ENCODE peak calls at places on chromosomes 4 and X, in nine cellular contexts. L is psoas muscle; B is activated B cell treated with CpG ODN at 0.5 μM for 24 hours; C is NCI-H1092; P is GM23248; A is RWPE2; Z is NCI-H1930; G is skeletal muscle cell; N is activated naive CD8-positive, alpha-beta T cell treated with anti-CD3 and anti-CD28 coated beads, Interleukin-2, amount 50 U/mL, for 24 hours. T is an unnamed sample.

GRCh38 chr4:85431156-85431555 is 43.8 kb upstream of the ARHGAP24 start:
- DNase-seq in L (no peak), Z (no peak), B (no peak), N (no peak), C (no peak), G (no peak), P (no peak), A (no peak), T (no peak)

GRCh38 chr4:111847256-111848108 is 297.8 kb upstream of the FAM241A start:
- DNase-seq in L (no peak), G (no peak), N (no peak), B (no peak), A (no peak), C (no peak), Z (no peak), P (peak), T (no peak)

GRCh38 chrX:105608745-105609144 is 213.6 kb upstream of the NRK start:
- DNase-seq in G (no peak), C (no peak), A (no peak), N (no peak), B (no peak), Z (no peak), L (no peak), P (no peak), T (no peak)

GRCh38 chrX:54482839-54483593 is 13.0 kb downstream of the FGD1 start:
- DNase-seq in N (no peak), B (no peak), P (peak), G (no peak), A (no peak), C (no peak), L (no peak), Z (no peak), T (no peak)

GRCh38 chr4:47852121-47852520 is 14.3 kb upstream of the CORIN start:
- DNase-seq in P (peak), L (no peak), G (peak), N (no peak), B (no peak), C (no peak), Z (no peak), A (no peak), T (no peak)

GRCh38 chr4:38078590-38079381 is 118.6 kb downstream of the PTTG2 start:
- DNase-seq in Z (no peak), A (no peak), L (no peak), B (no peak), C (no peak), N (no peak), G (peak), P (peak), T (no peak)

GRCh38 chr4:79083406-79084010 is 144.3 kb upstream of the PAQR3 start:
- DNase-seq in A (no peak), C (no peak), N (no peak), Z (no peak), B (no peak), P (no peak), L (no peak), G (peak), T (no peak)

GRCh38 chrX:150954951-150955350 is 28.2 kb upstream of the HMGB3 start:
- DNase-seq in N (no peak), A (no peak), B (no peak), P (no peak), C (no peak), G (no peak), Z (no peak), L (no peak), T (no peak)

GRCh38 chrX:9525511-9526248 is 60.8 kb downstream of the TBL1X start:
- DNase-seq in G (no peak), B (no peak), L (no peak), A (no peak), C (no peak), P (no peak), N (no peak), Z (no peak), T (no peak)

GRCh38 chrX:8743126-8743732 is 11.3 kb upstream of the ANOS1 start:
- DNase-seq in C (no peak), B (peak), N (peak), P (peak), A (no peak), G (no peak), L (peak), Z (peak), T (peak)

GRCh38 chr4:140260227-140260626 is 106.2 kb upstream of the MAML3 start:
- DNase-seq in C (no peak), Z (no peak), B (no peak), N (no peak), P (peak), A (no peak), L (no peak), G (peak), T (no peak)

GRCh38 chrX:19748898-19749680 is 138.3 kb downstream of the SH3KBP1 start:
- DNase-seq in B (no peak), Z (no peak), A (no peak), G (no peak), C (no peak), N (no peak), L (no peak), P (no peak), T (no peak)

GRCh38 chr4:15677507-15677988 is 4.1 kb upstream of the FAM200B start:
- DNase-seq in G (no peak), P (peak), L (no peak), N (no peak), C (no peak), B (no peak), A (peak), Z (no peak), T (no peak)

GRCh38 chr4:13891544-13891939 is 264.0 kb upstream of the BOD1L1 start:
- DNase-seq in G (no peak), A (no peak), P (peak), N (no peak), Z (no peak), B (no peak), C (no peak), L (no peak), T (no peak)

GRCh38 chr4:139416073-139416673 is 37.7 kb upstream of the RAB33B start:
- DNase-seq in C (no peak), P (peak), A (no peak), Z (peak), G (peak), B (no peak), N (no peak), L (no peak), T (no peak)

GRCh38 chr4:6999172-7000086 is 43.7 kb upstream of the TADA2B start:
- DNase-seq in C (no peak), L (no peak), Z (no peak), G (peak), B (no peak), P (no peak), N (no peak), A (peak), T (no peak)

GRCh38 chr4:15811703-15812325 is 33.7 kb downstream of the CD38 start:
- DNase-seq in A (no peak), B (no peak), N (no peak), P (no peak), L (no peak), C (no peak), G (no peak), Z (no peak), T (no peak)

T was measured in ovary.